ENCODE peak calls at places on chromosomes 7 and 10, in six cellular contexts. L is Panc1, X is HepG2, G is GM12878, U is HCT116, S is upper lobe of left lung. Z is an unnamed sample. For H3K4me1, the result is how much of the 10 kb centered on the place peaks cover.

GRCh38 chr10:59831658-59832503 is 74.5 kb downstream of the CCDC6 start:
- ATAC-seq in L (no peak), X (no peak), G (no peak), U (no peak), S (no peak), Z (no peak)

GRCh38 chr10:119404719-119405504 is 137.6 kb downstream of the RGS10 start:
- ATAC-seq in L (no peak), X (no peak), G (no peak), U (no peak), S (no peak), Z (no peak)

GRCh38 chr7:23523486-23524075 is 8.2 kb downstream of the TRA2A start:
- ATAC-seq in L (no peak), X (no peak), G (peak), U (no peak), S (no peak), Z (no peak)

GRCh38 chr10:52259428-52259812 is 54.7 kb upstream of the DKK1 start:
- ATAC-seq in L (no peak), X (no peak), G (no peak), U (no peak), S (no peak), Z (no peak)

GRCh38 chr10:74672430-74672829 is 154.0 kb upstream of the KAT6B start:
- ATAC-seq in L (no peak), X (no peak), G (no peak), U (no peak), S (no peak), Z (no peak)

GRCh38 chr7:7416031-7416968 is 119.4 kb downstream of the COL28A1 start:
- ATAC-seq in L (peak), X (no peak), G (peak), U (no peak), S (peak), Z (no peak)

GRCh38 chr10:64113796-64114195 is 592.6 kb downstream of the REEP3 start:
- ATAC-seq in L (no peak), X (no peak), G (no peak), U (no peak), S (no peak), Z (no peak)

GRCh38 chr7:22671177-22671879 is 55.7 kb upstream of the IL6 start:
- ATAC-seq in L (no peak), X (no peak), G (no peak), U (no peak), S (no peak), Z (no peak)

GRCh38 chr7:7498881-7499280 is 36.8 kb downstream of the COL28A1 start:
- ATAC-seq in L (no peak), X (no peak), G (no peak), U (no peak), S (no peak), Z (no peak)

GRCh38 chr10:12606461-12606860 is 257.1 kb downstream of the CAMK1D start:
- ATAC-seq in L (no peak), X (no peak), G (no peak), U (no peak), S (no peak), Z (no peak)

GRCh38 chr10:113035724-113036312 is 85.8 kb downstream of the TCF7L2 start:
- ATAC-seq in L (no peak), X (peak), G (no peak), U (no peak), S (peak), Z (no peak)

GRCh38 chr10:43160067-43160918 is 22.0 kb downstream of the CSGALNACT2 start:
- ATAC-seq in L (no peak), X (no peak), G (peak), U (no peak), S (no peak), Z (no peak)

GRCh38 chr10:126123466-126123865 is 227.1 kb downstream of the FANK1 start:
- ATAC-seq in L (no peak), X (no peak), G (no peak), U (no peak), S (peak), Z (no peak)

GRCh38 chr10:91149550-91149949 is 70.9 kb upstream of the PCGF5 start:
- ATAC-seq in L (no peak), X (no peak), G (no peak), U (no peak), S (no peak), Z (no peak)

GRCh38 chr10:28532509-28533314 is at the start of gene WAC:
- ATAC-seq in L (peak), X (peak), G (peak), U (peak), S (peak), Z (peak)

GRCh38 chr7:133556553-133556952 is 303.7 kb downstream of the EXOC4 start:
- ATAC-seq in L (no peak), X (no peak), G (no peak), U (no peak), S (no peak), Z (no peak)

GRCh38 chr10:54940418-54940817 is 139.4 kb upstream of the PCDH15 start:
- ATAC-seq in L (no peak), X (no peak), G (no peak), U (no peak), S (no peak), Z (no peak)

GRCh38 chr7:41700044-41700471 is 2.8 kb downstream of the INHBA start:
- ATAC-seq in L (no peak), X (no peak), G (no peak), U (no peak), S (no peak), Z (no peak)

GRCh38 chr7:7565746-7566650 is 686 bp upstream of the MIOS start:
- ATAC-seq in L (peak), X (peak), G (no peak), U (peak), S (peak), Z (no peak)

GRCh38 chr7:112157072-112157471 is 49.1 kb downstream of the DOCK4 start:
- ATAC-seq in L (peak), X (no peak), G (no peak), U (no peak), S (no peak), Z (no peak)

GRCh38 chr10:21634599-21635365 is 100.8 kb downstream of the MLLT10 start:
- ATAC-seq in L (no peak), X (no peak), G (no peak), U (no peak), S (no peak), Z (no peak)

GRCh38 chr7:122453432-122453831 is 148.9 kb upstream of the FEZF1 start:
- ATAC-seq in L (no peak), X (no peak), G (no peak), U (no peak), S (no peak), Z (no peak)

GRCh38 chr10:14562615-14563214 is 212.0 kb downstream of the FAM107B start:
- ATAC-seq in L (no peak), X (no peak), G (no peak), U (no peak), S (no peak), Z (no peak)

DNA sequence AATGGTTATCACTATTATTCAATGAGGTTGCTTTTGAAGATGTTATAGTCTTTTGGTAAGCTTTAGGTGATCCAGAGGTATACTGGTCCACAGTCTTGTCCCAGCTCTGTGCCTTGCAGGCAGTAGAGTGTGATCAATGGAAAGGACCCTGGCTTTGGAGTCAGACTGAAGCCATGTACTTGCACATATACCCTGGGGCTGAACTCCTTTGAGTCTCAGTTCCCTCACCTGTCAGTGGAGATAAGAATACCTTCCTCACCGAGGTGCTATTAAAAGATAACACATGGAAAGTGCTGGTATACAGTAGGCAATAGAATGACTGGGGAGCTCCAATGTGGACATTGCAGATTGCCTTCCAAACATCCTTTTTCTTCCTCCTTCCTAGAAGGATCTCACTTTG is 16.0 kb upstream of the PDLIM1 start:
- ATAC-seq in L (no peak), X (no peak), G (no peak), U (no peak), S (no peak), Z (no peak)
- H3K4me1 ChIP-seq in L (under half), X (half or more), G (under half), U (under half), S (under half), Z (under half)

GRCh38 chr7:101853684-101854083 is 36.3 kb downstream of the CUX1 start:
- ATAC-seq in L (no peak), X (no peak), G (no peak), U (no peak), S (no peak), Z (no peak)

GRCh38 chr7:101846800-101847538 is 29.5 kb downstream of the CUX1 start:
- ATAC-seq in L (no peak), X (no peak), G (no peak), U (no peak), S (no peak), Z (no peak)

GRCh38 chr7:101846006-101846405 is 28.6 kb downstream of the CUX1 start:
- ATAC-seq in L (no peak), X (no peak), G (no peak), U (no peak), S (no peak), Z (no peak)

GRCh38 chr7:101843293-101844271 is 26.2 kb downstream of the CUX1 start:
- ATAC-seq in L (no peak), X (no peak), G (no peak), U (no peak), S (no peak), Z (no peak)

GRCh38 chr7:101848168-101848951 is 30.9 kb downstream of the CUX1 start:
- ATAC-seq in L (no peak), X (no peak), G (no peak), U (no peak), S (peak), Z (no peak)
- TF ChIP-seq CTCF in L (no peak), X (no peak), G (no peak), U (no peak), S (no peak), Z (no peak)

DNA sequence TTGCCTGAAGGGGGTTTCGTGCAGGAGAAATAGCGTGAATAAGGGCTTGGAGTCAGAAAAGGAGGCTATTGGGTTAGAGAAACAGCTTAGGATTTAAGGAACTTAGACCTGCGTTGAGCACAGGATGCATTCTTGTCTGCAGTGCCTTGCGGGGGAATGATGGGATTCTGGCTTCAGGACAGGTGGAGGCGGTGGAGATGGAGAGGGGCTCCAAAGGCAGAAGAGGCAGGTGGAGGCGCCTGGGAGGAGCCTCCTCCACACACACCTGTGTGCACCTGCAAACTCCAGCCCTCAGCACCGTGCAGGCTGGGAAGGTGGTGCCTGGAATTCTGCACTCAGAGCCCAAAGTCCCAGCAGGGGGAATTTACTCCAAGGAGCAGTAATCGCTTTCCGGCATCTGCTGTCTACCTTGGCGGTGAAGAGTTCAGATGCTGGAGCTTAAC is 1.8 kb downstream of the CLIP2 start:
- ATAC-seq in L (no peak), X (no peak), G (no peak), U (no peak), S (no peak), Z (no peak)
- TF ChIP-seq POLR2AphosphoS5 in L (no peak), X (no peak), G (no peak), U (no peak), S (no peak), Z (no peak)

DNA sequence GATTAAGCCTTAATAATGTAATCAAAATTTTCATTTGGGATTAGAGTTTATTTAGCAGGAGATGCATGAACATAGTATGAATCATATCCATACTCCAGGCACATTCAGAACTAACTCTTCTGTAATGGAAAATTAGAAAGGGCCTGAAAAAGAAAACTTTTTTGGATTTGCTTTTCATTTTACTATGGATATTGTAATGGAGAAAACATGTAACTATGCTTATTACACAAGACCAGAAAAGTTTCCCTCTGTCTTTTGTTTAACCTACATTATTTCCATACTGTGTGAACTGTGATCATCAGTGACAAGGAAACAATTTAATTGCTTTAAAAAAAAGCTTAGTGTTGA is 22.0 kb downstream of the TES start:
- ATAC-seq in L (no peak), X (no peak), G (no peak), U (no peak), S (no peak), Z (no peak)
- H3K4me1 ChIP-seq in L (under half), X (under half), G (under half), U (under half), S (under half), Z (under half)

GRCh38 chr10:133123050-133123745 is 35.5 kb downstream of the ADGRA1 start:
- ATAC-seq in L (no peak), X (no peak), G (no peak), U (no peak), S (peak), Z (no peak)

GRCh38 chr10:133125901-133126300 is 34.1 kb upstream of the KNDC1 start:
- ATAC-seq in L (no peak), X (no peak), G (no peak), U (no peak), S (no peak), Z (no peak)

GRCh38 chr10:133126431-133127290 is 33.4 kb upstream of the KNDC1 start:
- ATAC-seq in L (no peak), X (no peak), G (no peak), U (no peak), S (no peak), Z (no peak)

GRCh38 chr10:133123746-133124356 is 36.1 kb downstream of the ADGRA1 start:
- ATAC-seq in L (peak), X (no peak), G (no peak), U (no peak), S (no peak), Z (no peak)

GRCh38 chr10:133124357-133125211 is 35.4 kb upstream of the KNDC1 start:
- ATAC-seq in L (peak), X (peak), G (peak), U (no peak), S (no peak), Z (no peak)
- TF ChIP-seq CTCF in L (peak), X (peak), G (peak), U (no peak), S (no peak), Z (peak)

GRCh38 chr10:100998991-100999741 is 442 bp upstream of the LZTS2 start:
- ATAC-seq in L (peak), X (peak), G (peak), U (peak), S (peak), Z (peak)
- TF ChIP-seq POLR2AphosphoS5 in L (peak), X (peak), G (no peak), U (peak), S (peak), Z (peak)

GRCh38 chr10:100350914-100351485 is 4.0 kb downstream of the SCD start:
- ATAC-seq in L (no peak), X (no peak), G (no peak), U (no peak), S (no peak), Z (no peak)
- H3K4me1 ChIP-seq in L (half or more), X (half or more), G (under half), U (under half), S (half or more), Z (under half)

DNA sequence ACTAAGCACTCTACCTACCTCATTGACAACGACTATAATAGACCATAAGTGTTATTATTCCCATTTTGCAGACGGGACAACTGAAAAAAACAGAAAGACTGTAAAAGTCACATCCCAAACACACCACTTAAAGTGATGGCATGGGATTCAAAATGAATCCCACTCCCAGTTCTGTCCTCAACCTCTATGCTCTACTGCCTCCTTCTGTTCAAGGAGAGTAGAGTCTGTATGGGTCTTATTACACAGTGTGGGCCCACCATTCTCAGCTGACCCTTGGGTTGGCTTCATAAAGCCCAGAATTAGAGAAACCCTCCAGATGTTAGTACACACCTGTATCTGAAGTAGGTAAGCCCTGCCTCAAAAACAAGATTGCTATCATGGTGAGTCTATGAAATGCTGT is 102.2 kb downstream of the GRM8 start:
- ATAC-seq in L (no peak), X (no peak), G (no peak), U (no peak), S (peak), Z (no peak)
- TF ChIP-seq CTCF in L (no peak), X (no peak), G (no peak), U (no peak), S (no peak), Z (no peak)

DNA sequence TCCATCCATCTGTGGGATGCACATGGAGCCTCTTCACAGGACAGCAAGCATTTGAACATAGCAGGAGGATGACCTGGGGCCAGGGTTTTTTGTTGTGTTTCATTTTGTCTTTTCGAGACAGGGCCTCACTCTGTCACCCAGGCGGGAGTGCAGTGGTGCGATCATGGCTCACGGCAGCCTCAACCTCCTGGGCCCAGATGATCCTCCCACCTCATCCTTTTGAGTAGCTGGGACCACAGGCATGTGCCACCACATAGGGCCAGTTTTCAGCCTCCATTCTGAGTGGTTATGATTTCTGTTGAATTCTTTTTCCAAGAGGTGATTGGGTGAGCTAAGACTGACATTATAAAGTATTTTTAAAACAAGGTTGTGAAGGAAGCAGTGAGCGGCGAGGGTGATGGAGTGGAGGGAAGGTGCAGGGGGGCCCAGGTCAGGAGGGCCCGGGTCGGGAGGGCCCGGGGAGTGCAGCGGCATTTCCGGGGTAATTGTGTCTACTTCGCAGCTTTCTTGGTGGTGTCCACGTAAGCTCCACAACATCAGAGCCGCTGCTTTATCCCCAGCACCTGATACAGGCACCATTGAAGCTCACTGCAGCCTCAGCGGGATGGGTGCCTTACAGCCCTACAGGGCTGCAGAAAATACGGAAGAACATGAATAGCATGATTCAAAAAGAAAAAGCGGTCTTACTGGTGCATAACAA is 12.0 kb upstream of the LARP4B start:
- ATAC-seq in L (no peak), X (peak), G (peak), U (no peak), S (no peak), Z (no peak)
- TF ChIP-seq POLR2AphosphoS5 in L (no peak), X (no peak), G (no peak), U (no peak), S (no peak), Z (no peak)

GRCh38 chr10:72298774-72299519 is 25.2 kb downstream of the DDIT4 start:
- ATAC-seq in L (no peak), X (peak), G (no peak), U (no peak), S (no peak), Z (no peak)

GRCh38 chr10:72306215-72306760 is 32.6 kb downstream of the DDIT4 start:
- ATAC-seq in L (no peak), X (no peak), G (peak), U (no peak), S (no peak), Z (no peak)

GRCh38 chr10:72308320-72308987 is 34.7 kb downstream of the DDIT4 start:
- ATAC-seq in L (peak), X (peak), G (peak), U (peak), S (peak), Z (peak)

GRCh38 chr10:72297968-72298773 is 24.4 kb downstream of the DDIT4 start:
- ATAC-seq in L (peak), X (no peak), G (peak), U (peak), S (peak), Z (peak)

DNA sequence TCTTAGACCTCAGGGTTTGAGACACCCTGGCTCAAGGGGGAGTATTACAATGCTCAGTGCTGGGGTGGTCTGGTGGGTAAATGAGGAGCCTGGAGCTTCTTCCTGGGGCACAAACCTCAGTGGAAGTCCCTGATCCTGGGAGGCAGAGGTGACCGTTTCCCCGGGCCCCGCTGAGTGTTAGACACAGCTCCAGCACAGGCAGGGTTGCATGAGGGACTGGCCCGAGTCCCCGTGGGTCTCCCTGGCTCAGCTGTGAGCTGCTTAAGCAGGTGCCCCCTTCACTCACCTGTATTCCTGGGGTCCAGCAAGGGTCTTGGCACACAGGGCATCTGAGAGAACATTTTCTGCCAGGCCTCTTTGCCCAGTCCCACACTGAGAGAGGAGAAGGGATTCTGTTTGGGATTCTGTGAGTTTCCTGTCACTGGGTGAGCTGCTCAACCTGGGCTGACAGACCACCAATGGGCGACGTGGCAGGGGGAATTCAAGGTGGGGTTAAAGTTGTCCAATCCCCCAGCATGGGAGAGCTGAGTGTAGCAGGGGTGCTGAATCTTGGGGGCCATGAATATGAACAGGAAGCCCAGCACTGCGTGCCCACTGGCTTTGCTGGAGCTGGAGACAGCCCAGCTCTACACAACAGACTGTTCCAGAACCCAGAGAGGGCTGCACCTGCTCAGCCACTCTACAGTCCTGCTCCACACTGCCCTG is 29.9 kb downstream of the DDIT4 start:
- ATAC-seq in L (peak), X (peak), G (no peak), U (no peak), S (no peak), Z (no peak)
- H3K4me1 ChIP-seq in L (under half), X (under half), G (under half), U (under half), S (under half), Z (under half)